ENCODE peak calls at places on chromosomes 5 and 9, in five cellular contexts. C, L, S, Q and N are unnamed samples.

GRCh38 chr5:131220566-131220965 is 43.3 kb upstream of the CDC42SE2 start:
- DNase-seq in C (no peak), L (no peak), S (no peak), Q (peak; percentile 27), N (no peak)

GRCh38 chr9:129166962-129167557 is 11.0 kb downstream of the IER5L start:
- DNase-seq in C (peak; percentile 75), L (peak; percentile 87), S (peak; percentile 91), Q (peak; percentile 77), N (peak; percentile 84)

GRCh38 chr9:715743-716400 is 125.6 kb upstream of the DMRT1 start:
- DNase-seq in C (no peak), L (no peak), S (peak; percentile 40), Q (peak; percentile 68), N (no peak)

GRCh38 chr9:134180786-134181647 is 16.7 kb upstream of the RNU6ATAC start:
- DNase-seq in C (peak; percentile 16), L (no peak), S (no peak), Q (no peak), N (no peak)

GRCh38 chr5:134545070-134545868 is 19.8 kb downstream of the JADE2 start:
- DNase-seq in C (no peak), L (no peak), S (no peak), Q (peak; percentile 47), N (no peak)

GRCh38 chr5:1752881-1753280 is 46.8 kb downstream of the MRPL36 start:
- DNase-seq in C (no peak), L (no peak), S (no peak), Q (no peak), N (no peak)

GRCh38 chr9:117414906-117415583 is at the start of gene ASTN2:
- DNase-seq in C (no peak), L (no peak), S (peak; percentile 22), Q (no peak), N (peak; percentile 8)

GRCh38 chr9:110048473-110048975 is 159.4 kb downstream of the C9orf152 start:
- DNase-seq in C (peak; percentile 62), L (peak; percentile 85), S (peak; percentile 95), Q (peak; percentile 78), N (peak; percentile 61)

GRCh38 chr5:33824516-33825195 is 67.1 kb downstream of the ADAMTS12 start:
- DNase-seq in C (peak; percentile 31), L (no peak), S (peak; percentile 81), Q (peak; percentile 65), N (no peak)

GRCh38 chr5:72618699-72619098 is 111.5 kb upstream of the ZNF366 start:
- DNase-seq in C (no peak), L (no peak), S (peak; percentile 82), Q (peak; percentile 13), N (no peak)

GRCh38 chr5:72622152-72622760 is 115.0 kb upstream of the ZNF366 start:
- DNase-seq in C (no peak), L (no peak), S (no peak), Q (no peak), N (no peak)

GRCh38 chr5:72619677-72620076 is 112.5 kb upstream of the ZNF366 start:
- DNase-seq in C (no peak), L (no peak), S (no peak), Q (no peak), N (no peak)

GRCh38 chr5:72621576-72621975 is 114.4 kb upstream of the ZNF366 start:
- DNase-seq in C (no peak), L (no peak), S (no peak), Q (no peak), N (no peak)

DNA sequence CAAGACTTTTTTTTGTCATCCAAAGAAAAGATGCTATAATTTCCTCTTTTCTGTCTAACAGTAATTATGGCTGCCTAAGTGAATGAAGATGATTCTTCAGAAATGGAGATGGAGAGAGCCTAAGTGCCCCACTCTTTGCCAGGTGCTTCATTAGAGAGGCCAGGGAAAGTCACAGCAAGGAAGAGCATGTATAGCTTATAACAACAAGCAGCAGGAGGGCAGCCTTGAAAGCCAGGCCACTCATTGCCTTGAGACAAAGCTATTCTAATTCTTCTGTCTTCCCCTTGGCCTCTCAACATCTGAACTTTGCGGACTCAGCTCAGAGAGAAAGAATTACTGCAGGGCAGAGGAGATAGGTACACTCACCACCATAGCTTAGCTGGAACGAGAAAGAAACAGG is 112.0 kb upstream of the ZNF366 start:
- DNase-seq in C (no peak), L (no peak), S (no peak), Q (no peak), N (no peak)
- TF ChIP-seq CTCF in C (no peak), L (no peak), S (no peak), Q (no peak), N (no peak)

GRCh38 chr5:32390819-32391591 is 53.5 kb downstream of the ZFR start:
- DNase-seq in C (peak; percentile 40), L (peak; percentile 34), S (peak; percentile 83), Q (peak; percentile 97), N (no peak)
- TF ChIP-seq CTCF in C (no peak), L (no peak), S (no peak), Q (no peak), N (no peak)

GRCh38 chr5:110726249-110727024 is at the start of gene TMEM232:
- DNase-seq in C (peak; percentile 80), L (peak; percentile 43), S (peak; percentile 88), Q (peak; percentile 80), N (peak; percentile 83)

GRCh38 chr5:110727025-110727314 is 499 bp upstream of the TMEM232 start:
- DNase-seq in C (no peak), L (no peak), S (peak; percentile 8), Q (no peak), N (no peak)
- TF ChIP-seq CTCF in C (no peak), L (peak; percentile 18), S (no peak), Q (no peak), N (no peak)

GRCh38 chr5:68215888-68216736 is 556 bp downstream of the PIK3R1 start:
- DNase-seq in C (peak; percentile 54), L (peak; percentile 50), S (peak; percentile 60), Q (no peak), N (peak; percentile 43)

GRCh38 chr5:68217476-68217984 is 2.0 kb downstream of the PIK3R1 start:
- DNase-seq in C (no peak), L (no peak), S (peak; percentile 53), Q (peak; percentile 34), N (no peak)

GRCh38 chr5:68214472-68215207 is 916 bp upstream of the PIK3R1 start:
- DNase-seq in C (peak; percentile 29), L (no peak), S (peak; percentile 45), Q (peak; percentile 26), N (no peak)

GRCh38 chr5:68216737-68217231 is 1.2 kb downstream of the PIK3R1 start:
- DNase-seq in C (no peak), L (peak; percentile 7), S (no peak), Q (peak; percentile 37), N (no peak)

GRCh38 chr5:68215208-68215887 is at the start of gene PIK3R1:
- DNase-seq in C (peak; percentile 95), L (peak; percentile 97), S (peak; percentile 99), Q (peak; percentile 90), N (peak; percentile 97)
- TF ChIP-seq CTCF in C (peak; percentile 64), L (no peak), S (peak; percentile 30), Q (peak; percentile 57), N (no peak)

GRCh38 chr5:94968507-94969095 is 316.3 kb downstream of the MCTP1 start:
- DNase-seq in C (peak; percentile 40), L (peak; percentile 68), S (peak; percentile 75), Q (peak; percentile 85), N (peak; percentile 36)

GRCh38 chr5:94972268-94972667 is 312.6 kb downstream of the MCTP1 start:
- DNase-seq in C (no peak), L (no peak), S (no peak), Q (no peak), N (no peak)

GRCh38 chr5:94967525-94967924 is 317.4 kb downstream of the MCTP1 start:
- DNase-seq in C (no peak), L (no peak), S (no peak), Q (no peak), N (no peak)

GRCh38 chr5:94969174-94969573 is 315.7 kb downstream of the MCTP1 start:
- DNase-seq in C (no peak), L (peak; percentile 1), S (peak; percentile 34), Q (peak; percentile 65), N (no peak)
- TF ChIP-seq CTCF in C (no peak), L (peak; percentile 6), S (peak; percentile 20), Q (peak; percentile 33), N (no peak)

GRCh38 chr5:57299945-57300344 is 126.1 kb downstream of the GPBP1 start:
- DNase-seq in C (no peak), L (no peak), S (no peak), Q (no peak), N (no peak)

GRCh38 chr5:57298295-57298984 is 124.6 kb downstream of the GPBP1 start:
- DNase-seq in C (peak; percentile 94), L (peak; percentile 89), S (peak; percentile 91), Q (peak; percentile 92), N (peak; percentile 92)

GRCh38 chr5:57302164-57302563 is 128.3 kb downstream of the GPBP1 start:
- DNase-seq in C (no peak), L (no peak), S (peak; percentile 46), Q (peak; percentile 64), N (peak; percentile 78)

GRCh38 chr5:57302643-57303042 is 128.8 kb downstream of the GPBP1 start:
- DNase-seq in C (no peak), L (no peak), S (no peak), Q (peak; percentile 43), N (no peak)

DNA sequence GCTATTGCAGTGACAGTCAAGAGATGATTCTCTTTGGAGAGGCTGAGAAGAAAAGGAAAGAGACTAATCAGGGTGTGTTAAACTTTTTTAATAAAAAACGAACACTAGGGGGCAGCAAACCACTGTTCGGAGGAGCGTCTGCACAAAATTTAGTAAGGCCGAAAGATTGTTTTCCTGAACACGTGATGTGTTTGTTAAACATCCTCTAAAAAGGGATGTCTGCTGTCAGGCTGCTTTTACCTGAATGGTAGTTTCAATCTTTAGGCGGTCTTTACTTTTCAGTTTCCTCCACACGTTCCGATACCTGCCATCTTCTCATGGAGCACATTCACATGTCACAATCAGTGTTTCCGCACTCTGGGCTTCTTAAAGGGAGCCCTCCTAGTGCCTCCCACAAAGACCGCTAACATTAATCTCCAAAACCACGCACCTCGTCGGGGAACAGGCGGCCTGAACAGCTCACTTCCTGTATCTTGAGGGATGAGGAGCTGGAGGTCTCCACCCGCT is 125.2 kb downstream of the GPBP1 start:
- DNase-seq in C (peak; percentile 56), L (peak; percentile 76), S (peak; percentile 90), Q (peak; percentile 93), N (peak; percentile 66)
- TF ChIP-seq CTCF in C (peak; percentile 82), L (peak; percentile 53), S (peak; percentile 26), Q (peak; percentile 42), N (peak; percentile 56)

DNA sequence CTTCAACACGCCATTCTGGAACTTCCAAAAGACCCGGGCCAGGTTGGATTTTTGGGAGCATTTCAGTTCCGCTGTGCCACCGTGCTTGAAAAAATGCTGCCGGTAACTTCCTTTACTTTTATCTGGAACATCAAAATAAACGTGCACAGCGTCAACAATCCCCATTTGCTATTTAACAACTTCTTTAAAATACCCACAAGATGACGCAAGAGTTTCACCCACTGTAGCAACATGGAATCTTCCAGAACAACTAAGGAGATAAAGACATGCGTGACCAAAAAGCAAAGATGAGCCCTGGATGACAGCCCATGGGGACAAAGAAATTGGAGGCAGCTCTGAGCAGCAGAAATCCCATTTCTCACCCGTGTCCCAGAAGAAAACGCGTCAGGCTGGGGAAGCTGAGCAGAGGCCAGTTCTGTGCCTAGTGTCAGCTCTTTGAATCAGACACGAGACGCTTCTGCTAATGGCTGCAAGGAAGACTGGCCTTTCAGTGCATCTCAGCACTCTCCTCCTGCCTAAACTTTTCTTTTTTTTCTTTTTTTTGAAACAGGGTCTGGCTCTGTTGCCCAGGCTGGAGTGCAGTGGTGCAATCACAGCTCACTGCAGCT is 61.3 kb downstream of the SECISBP2 start:
- DNase-seq in C (no peak), L (no peak), S (no peak), Q (no peak), N (no peak)
- TF ChIP-seq CTCF in C (no peak), L (no peak), S (no peak), Q (no peak), N (no peak)